ENCODE peak calls at places on chromosomes 3 and 15, in eight cellular contexts. One of them, this sample, is unnamed.

GRCh38 chr3:79018671-79019136 is 749.1 kb downstream of the ROBO1 start:
- DNase-seq in prostate gland: peak; percentile 39
- DNase-seq in transverse colon: peak; percentile 31
- DNase-seq in uterus: peak; percentile 59
- DNase-seq in fibroblast of lung: peak; percentile 70
- DNase-seq in cardiac muscle cell: peak; percentile 83
- DNase-seq in Peyer's patch: peak; percentile 72
- DNase-seq in ovary: peak; percentile 53
- DNase-seq in this sample: peak; percentile 33

GRCh38 chr3:190615607-190616006 is 101.7 kb downstream of the IL1RAP start:
- DNase-seq in prostate gland: no peak
- DNase-seq in transverse colon: no peak
- DNase-seq in uterus: no peak
- DNase-seq in fibroblast of lung: no peak
- DNase-seq in cardiac muscle cell: no peak
- DNase-seq in Peyer's patch: no peak
- DNase-seq in ovary: no peak
- DNase-seq in this sample: no peak

GRCh38 chr15:69526086-69526485 is 73.5 kb downstream of the RPLP1 start:
- DNase-seq in prostate gland: no peak
- DNase-seq in transverse colon: no peak
- DNase-seq in uterus: no peak
- DNase-seq in fibroblast of lung: peak; percentile 29
- DNase-seq in cardiac muscle cell: no peak
- DNase-seq in Peyer's patch: no peak
- DNase-seq in ovary: no peak
- DNase-seq in this sample: peak; percentile 46

GRCh38 chr15:65550681-65551098 is 20.4 kb downstream of the HACD3 start:
- DNase-seq in prostate gland: no peak
- DNase-seq in transverse colon: no peak
- DNase-seq in uterus: no peak
- DNase-seq in fibroblast of lung: peak; percentile 70
- DNase-seq in cardiac muscle cell: peak; percentile 34
- DNase-seq in Peyer's patch: no peak
- DNase-seq in ovary: no peak
- DNase-seq in this sample: no peak

GRCh38 chr3:180433172-180433571 is 168.8 kb upstream of the TTC14 start:
- DNase-seq in prostate gland: no peak
- DNase-seq in transverse colon: no peak
- DNase-seq in uterus: no peak
- DNase-seq in fibroblast of lung: no peak
- DNase-seq in cardiac muscle cell: peak; percentile 36
- DNase-seq in Peyer's patch: no peak
- DNase-seq in ovary: no peak
- DNase-seq in this sample: no peak

GRCh38 chr15:38626443-38627050 is 61.9 kb upstream of the RASGRP1 start:
- DNase-seq in prostate gland: no peak
- DNase-seq in transverse colon: no peak
- DNase-seq in uterus: no peak
- DNase-seq in fibroblast of lung: no peak
- DNase-seq in cardiac muscle cell: no peak
- DNase-seq in Peyer's patch: no peak
- DNase-seq in ovary: no peak
- DNase-seq in this sample: no peak

GRCh38 chr3:13018039-13018431 is 55.2 kb downstream of the IQSEC1 start:
- DNase-seq in prostate gland: no peak
- DNase-seq in transverse colon: peak; percentile 7
- DNase-seq in uterus: no peak
- DNase-seq in fibroblast of lung: no peak
- DNase-seq in cardiac muscle cell: no peak
- DNase-seq in Peyer's patch: peak; percentile 44
- DNase-seq in ovary: no peak
- DNase-seq in this sample: no peak

GRCh38 chr15:93520206-93520605 is 431.2 kb upstream of the RGMA start:
- DNase-seq in prostate gland: no peak
- DNase-seq in transverse colon: no peak
- DNase-seq in uterus: no peak
- DNase-seq in fibroblast of lung: no peak
- DNase-seq in cardiac muscle cell: no peak
- DNase-seq in Peyer's patch: no peak
- DNase-seq in ovary: no peak
- DNase-seq in this sample: no peak

GRCh38 chr15:29044506-29044905 is 158.7 kb downstream of the APBA2 start:
- DNase-seq in prostate gland: no peak
- DNase-seq in transverse colon: no peak
- DNase-seq in uterus: no peak
- DNase-seq in fibroblast of lung: peak; percentile 23
- DNase-seq in cardiac muscle cell: no peak
- DNase-seq in Peyer's patch: no peak
- DNase-seq in ovary: no peak
- DNase-seq in this sample: no peak

GRCh38 chr3:46545695-46546630 is 20.1 kb downstream of the LRRC2 start:
- DNase-seq in prostate gland: no peak
- DNase-seq in transverse colon: no peak
- DNase-seq in uterus: no peak
- DNase-seq in fibroblast of lung: no peak
- DNase-seq in cardiac muscle cell: no peak
- DNase-seq in Peyer's patch: no peak
- DNase-seq in ovary: no peak
- DNase-seq in this sample: no peak

GRCh38 chr3:44120721-44121582 is 120.7 kb upstream of the TOPAZ1 start:
- DNase-seq in prostate gland: no peak
- DNase-seq in transverse colon: no peak
- DNase-seq in uterus: no peak
- DNase-seq in fibroblast of lung: no peak
- DNase-seq in cardiac muscle cell: peak; percentile 3
- DNase-seq in Peyer's patch: no peak
- DNase-seq in ovary: no peak
- DNase-seq in this sample: no peak

GRCh38 chr3:158802399-158803023 is 657 bp downstream of the MFSD1 start:
- DNase-seq in prostate gland: peak; percentile 18
- DNase-seq in transverse colon: peak; percentile 26
- DNase-seq in uterus: no peak
- DNase-seq in fibroblast of lung: no peak
- DNase-seq in cardiac muscle cell: no peak
- DNase-seq in Peyer's patch: no peak
- DNase-seq in ovary: no peak
- DNase-seq in this sample: no peak

GRCh38 chr3:189165092-189165491 is 6.7 kb upstream of the TPRG1 start:
- DNase-seq in prostate gland: no peak
- DNase-seq in transverse colon: peak; percentile 82
- DNase-seq in uterus: no peak
- DNase-seq in fibroblast of lung: no peak
- DNase-seq in cardiac muscle cell: no peak
- DNase-seq in Peyer's patch: no peak
- DNase-seq in ovary: no peak
- DNase-seq in this sample: no peak

GRCh38 chr15:67117356-67117755 is 52.0 kb downstream of the SMAD3 start:
- DNase-seq in prostate gland: no peak
- DNase-seq in transverse colon: no peak
- DNase-seq in uterus: no peak
- DNase-seq in fibroblast of lung: peak; percentile 90
- DNase-seq in cardiac muscle cell: peak; percentile 82
- DNase-seq in Peyer's patch: no peak
- DNase-seq in ovary: no peak
- DNase-seq in this sample: no peak
- H3K4me1 ChIP-seq in prostate gland: peaks cover 21% of the 10 kb centered on the region
- H3K4me1 ChIP-seq in transverse colon: peaks cover 75% of the 10 kb centered on the region
- H3K4me1 ChIP-seq in uterus: peaks cover 23% of the 10 kb centered on the region
- H3K4me1 ChIP-seq in fibroblast of lung: peaks cover 77% of the 10 kb centered on the region
- H3K4me1 ChIP-seq in cardiac muscle cell: peaks cover 6% of the 10 kb centered on the region
- H3K4me1 ChIP-seq in Peyer's patch: peaks cover 50% of the 10 kb centered on the region
- H3K4me1 ChIP-seq in ovary: peaks cover 43% of the 10 kb centered on the region
- H3K4me1 ChIP-seq in this sample: peaks cover 66% of the 10 kb centered on the region

GRCh38 chr3:17544632-17545031 is 197.8 kb downstream of the TBC1D5 start:
- DNase-seq in prostate gland: no peak
- DNase-seq in transverse colon: no peak
- DNase-seq in uterus: no peak
- DNase-seq in fibroblast of lung: peak; percentile 9
- DNase-seq in cardiac muscle cell: peak; percentile 11
- DNase-seq in Peyer's patch: no peak
- DNase-seq in ovary: no peak
- DNase-seq in this sample: no peak
- TF ChIP-seq CTCF in prostate gland: no peak
- TF ChIP-seq CTCF in transverse colon: no peak
- TF ChIP-seq CTCF in uterus: no peak
- TF ChIP-seq CTCF in fibroblast of lung: peak; percentile 36
- TF ChIP-seq CTCF in cardiac muscle cell: peak; percentile 37
- TF ChIP-seq CTCF in Peyer's patch: no peak
- TF ChIP-seq CTCF in ovary: no peak
- TF ChIP-seq CTCF in this sample: no peak

DNA sequence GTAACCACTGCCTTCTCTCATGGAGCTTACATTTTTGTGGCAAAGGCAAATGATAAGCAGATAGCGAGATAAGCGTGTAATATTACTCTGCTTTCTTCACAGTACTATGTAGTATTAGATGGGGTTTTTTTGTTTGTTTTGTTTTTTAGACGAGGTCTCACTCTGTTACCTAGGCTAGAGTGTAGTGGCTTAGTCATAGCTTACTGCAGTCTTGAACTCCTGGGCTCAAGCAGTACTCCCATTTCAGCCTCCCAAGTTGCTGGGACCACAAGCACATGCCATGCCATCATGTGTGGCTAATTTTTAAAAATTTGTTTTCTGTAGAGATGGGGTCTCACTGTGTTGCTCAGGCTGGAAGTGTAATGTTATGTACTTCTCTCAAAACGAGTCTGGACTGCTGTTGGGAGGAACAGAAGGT is 22.9 kb downstream of the MBNL1 start:
- DNase-seq in prostate gland: no peak
- DNase-seq in transverse colon: no peak
- DNase-seq in uterus: no peak
- DNase-seq in fibroblast of lung: no peak
- DNase-seq in cardiac muscle cell: peak; percentile 44
- DNase-seq in Peyer's patch: no peak
- DNase-seq in ovary: no peak
- DNase-seq in this sample: no peak
- H3K4me1 ChIP-seq in prostate gland: no peaks in the 10 kb centered on the region
- H3K4me1 ChIP-seq in transverse colon: peaks cover 89% of the 10 kb centered on the region
- H3K4me1 ChIP-seq in uterus: peaks cover 8% of the 10 kb centered on the region
- H3K4me1 ChIP-seq in fibroblast of lung: peaks cover 5% of the 10 kb centered on the region
- H3K4me1 ChIP-seq in cardiac muscle cell: no peaks in the 10 kb centered on the region
- H3K4me1 ChIP-seq in Peyer's patch: peaks cover 17% of the 10 kb centered on the region
- H3K4me1 ChIP-seq in ovary: peaks cover 8% of the 10 kb centered on the region
- H3K4me1 ChIP-seq in this sample: peaks cover 58% of the 10 kb centered on the region

GRCh38 chr15:77111813-77112212 is 40.9 kb upstream of the TSPAN3 start:
- DNase-seq in prostate gland: no peak
- DNase-seq in transverse colon: no peak
- DNase-seq in uterus: no peak
- DNase-seq in fibroblast of lung: no peak
- DNase-seq in cardiac muscle cell: no peak
- DNase-seq in Peyer's patch: no peak
- DNase-seq in ovary: no peak
- DNase-seq in this sample: no peak

GRCh38 chr15:77115179-77115578 is 44.3 kb upstream of the TSPAN3 start:
- DNase-seq in prostate gland: no peak
- DNase-seq in transverse colon: no peak
- DNase-seq in uterus: no peak
- DNase-seq in fibroblast of lung: no peak
- DNase-seq in cardiac muscle cell: no peak
- DNase-seq in Peyer's patch: no peak
- DNase-seq in ovary: no peak
- DNase-seq in this sample: no peak

GRCh38 chr15:77107531-77108355 is 36.8 kb upstream of the TSPAN3 start:
- DNase-seq in prostate gland: peak; percentile 52
- DNase-seq in transverse colon: peak; percentile 62
- DNase-seq in uterus: peak; percentile 53
- DNase-seq in fibroblast of lung: peak; percentile 68
- DNase-seq in cardiac muscle cell: peak; percentile 75
- DNase-seq in Peyer's patch: peak; percentile 64
- DNase-seq in ovary: peak; percentile 52
- DNase-seq in this sample: peak; percentile 49

GRCh38 chr15:77118787-77119410 is 48.0 kb upstream of the TSPAN3 start:
- DNase-seq in prostate gland: peak; percentile 42
- DNase-seq in transverse colon: peak; percentile 38
- DNase-seq in uterus: no peak
- DNase-seq in fibroblast of lung: peak; percentile 87
- DNase-seq in cardiac muscle cell: peak; percentile 89
- DNase-seq in Peyer's patch: no peak
- DNase-seq in ovary: peak; percentile 20
- DNase-seq in this sample: no peak

DNA sequence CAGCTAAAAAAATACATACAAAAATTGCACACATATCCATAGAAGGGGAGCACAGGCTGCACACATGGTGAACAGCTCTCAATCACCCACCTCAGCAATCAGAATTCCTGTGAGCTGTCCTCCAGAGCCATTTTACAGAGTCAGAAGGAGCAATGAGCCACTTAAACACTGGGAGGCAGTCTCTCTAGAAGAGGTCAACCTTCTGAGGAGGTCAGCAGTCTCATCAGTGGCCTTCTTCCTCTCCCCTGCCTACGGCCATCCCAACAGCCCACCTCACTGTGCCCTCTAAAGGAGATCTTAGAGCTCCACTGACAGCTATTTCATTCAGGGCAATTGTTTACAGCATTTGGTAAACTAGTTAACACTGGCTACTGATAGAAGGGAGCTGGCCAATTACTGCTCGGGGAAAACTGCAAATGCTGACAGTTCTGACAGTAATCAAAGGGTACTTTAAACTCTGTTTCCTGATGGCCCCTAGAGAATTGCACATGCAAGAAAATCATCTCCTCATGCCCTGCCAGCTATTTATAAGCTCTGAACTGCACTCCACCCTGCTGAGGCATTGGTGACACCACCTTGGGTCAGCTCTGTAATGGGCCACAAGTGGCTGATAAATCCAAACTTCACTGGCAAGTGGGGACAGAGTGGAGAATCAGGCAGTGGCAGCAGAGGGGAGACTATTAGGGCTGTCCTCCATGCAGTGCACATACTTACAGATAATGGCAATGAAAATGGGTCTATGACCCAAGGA is 42.1 kb upstream of the TSPAN3 start:
- DNase-seq in prostate gland: no peak
- DNase-seq in transverse colon: peak; percentile 16
- DNase-seq in uterus: no peak
- DNase-seq in fibroblast of lung: no peak
- DNase-seq in cardiac muscle cell: no peak
- DNase-seq in Peyer's patch: no peak
- DNase-seq in ovary: no peak
- DNase-seq in this sample: no peak
- TF ChIP-seq CTCF in prostate gland: no peak
- TF ChIP-seq CTCF in transverse colon: no peak
- TF ChIP-seq CTCF in uterus: no peak
- TF ChIP-seq CTCF in fibroblast of lung: no peak
- TF ChIP-seq CTCF in cardiac muscle cell: no peak
- TF ChIP-seq CTCF in Peyer's patch: no peak
- TF ChIP-seq CTCF in ovary: no peak
- TF ChIP-seq CTCF in this sample: no peak

DNA sequence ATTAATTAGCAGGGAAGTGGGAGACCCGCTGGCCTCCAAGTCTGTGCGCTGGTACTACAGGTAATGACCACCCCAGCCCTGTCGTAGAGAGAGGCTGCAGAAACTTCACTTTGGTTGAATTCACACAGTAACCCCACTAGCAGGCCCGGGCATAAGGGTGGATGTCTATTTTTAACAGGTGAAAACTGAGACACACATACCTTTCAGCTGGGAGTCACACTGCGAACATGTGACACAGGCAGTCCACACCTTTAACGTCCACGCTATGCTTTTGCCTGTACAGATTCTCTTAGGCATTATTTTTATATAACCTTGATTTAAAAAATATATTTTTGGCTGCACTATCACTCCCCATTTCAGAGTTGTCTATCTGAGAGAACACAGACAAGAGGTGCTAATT is 3.9 kb downstream of the LRRK1 start:
- DNase-seq in prostate gland: no peak
- DNase-seq in transverse colon: no peak
- DNase-seq in uterus: no peak
- DNase-seq in fibroblast of lung: no peak
- DNase-seq in cardiac muscle cell: no peak
- DNase-seq in Peyer's patch: no peak
- DNase-seq in ovary: no peak
- DNase-seq in this sample: no peak
- H3K4me1 ChIP-seq in prostate gland: no peaks in the 10 kb centered on the region
- H3K4me1 ChIP-seq in transverse colon: peaks cover 45% of the 10 kb centered on the region
- H3K4me1 ChIP-seq in uterus: no peaks in the 10 kb centered on the region
- H3K4me1 ChIP-seq in fibroblast of lung: no peaks in the 10 kb centered on the region
- H3K4me1 ChIP-seq in cardiac muscle cell: peaks cover 3% of the 10 kb centered on the region
- H3K4me1 ChIP-seq in Peyer's patch: peaks cover 9% of the 10 kb centered on the region
- H3K4me1 ChIP-seq in ovary: peaks cover 1% of the 10 kb centered on the region
- H3K4me1 ChIP-seq in this sample: peaks cover 11% of the 10 kb centered on the region

This sample was measured in upper lobe of left lung.